ENCODE peak calls at places on chromosome 18, in five cellular contexts. E is PC-3, K is brain microvascular endothelial cell, C is cardiac muscle cell, V is transverse colon. T is an unnamed sample.

GRCh38 chr18:39486268-39486667 is 1920.7 kb upstream of the CELF4 start:
- DNase-seq in E (no peak), K (no peak), C (no peak), V (no peak), T (no peak)

GRCh38 chr18:31633416-31634330 is 42.0 kb downstream of the TTR start:
- DNase-seq in E (no peak), K (no peak), C (no peak), V (no peak), T (no peak)

GRCh38 chr18:59268127-59268721 is 5.0 kb downstream of the RAX start:
- DNase-seq in E (no peak), K (no peak), C (no peak), V (no peak), T (no peak)

GRCh38 chr18:32332708-32333107 is 138.0 kb downstream of the GAREM1 start:
- DNase-seq in E (no peak), K (no peak), C (no peak), V (no peak), T (no peak)

GRCh38 chr18:2570772-2571199 is 519 bp downstream of the METTL4 start:
- DNase-seq in E (peak; percentile 61), K (peak; percentile 74), C (peak; percentile 82), V (peak; percentile 75), T (no peak)

GRCh38 chr18:26649193-26649543 is 100.8 kb upstream of the KCTD1 start:
- DNase-seq in E (no peak), K (no peak), C (no peak), V (no peak), T (no peak)

GRCh38 chr18:61710082-61710620 is 182.7 kb downstream of the RNF152 start:
- DNase-seq in E (no peak), K (no peak), C (no peak), V (peak; percentile 28), T (no peak)

GRCh38 chr18:32308493-32309120 is 118.8 kb downstream of the MEP1B start:
- DNase-seq in E (peak; percentile 57), K (peak; percentile 92), C (peak; percentile 93), V (no peak), T (no peak)

GRCh38 chr18:28175047-28175929 is 1.6 kb downstream of the CDH2 start:
- DNase-seq in E (peak; percentile 35), K (no peak), C (peak; percentile 69), V (no peak), T (no peak)

GRCh38 chr18:26551217-26551708 is 2.9 kb upstream of the KCTD1 start:
- DNase-seq in E (no peak), K (no peak), C (no peak), V (no peak), T (no peak)

GRCh38 chr18:29309352-29309751 is 1132.4 kb upstream of the CDH2 start:
- DNase-seq in E (no peak), K (no peak), C (no peak), V (no peak), T (no peak)

GRCh38 chr18:54117853-54118773 is 106.4 kb downstream of the MBD2 start:
- DNase-seq in E (no peak), K (no peak), C (peak; percentile 69), V (no peak), T (no peak)

GRCh38 chr18:57088883-57089282 is 58.0 kb upstream of the BOD1L2 start:
- DNase-seq in E (no peak), K (no peak), C (no peak), V (no peak), T (no peak)

GRCh38 chr18:45562567-45563479 is 52.5 kb upstream of the SLC14A2 start:
- DNase-seq in E (no peak), K (no peak), C (no peak), V (peak; percentile 23), T (no peak)

GRCh38 chr18:74204543-74205152 is 56.3 kb downstream of the TIMM21 start:
- DNase-seq in E (no peak), K (no peak), C (peak; percentile 26), V (no peak), T (no peak)

GRCh38 chr18:67483237-67483636 is 33.3 kb downstream of the DSEL start:
- DNase-seq in E (no peak), K (no peak), C (no peak), V (no peak), T (no peak)

GRCh38 chr18:79985172-79985571 is 3.2 kb downstream of the TXNL4A start:
- DNase-seq in E (no peak), K (no peak), C (no peak), V (no peak), T (no peak)

GRCh38 chr18:26458526-26459232 is 89.7 kb downstream of the KCTD1 start:
- DNase-seq in E (peak; percentile 20), K (peak; percentile 61), C (peak; percentile 63), V (no peak), T (no peak)

GRCh38 chr18:78601923-78602322 is 377.7 kb upstream of the SALL3 start:
- DNase-seq in E (no peak), K (no peak), C (no peak), V (no peak), T (no peak)

GRCh38 chr18:38635706-38636105 is 1070.1 kb upstream of the CELF4 start:
- DNase-seq in E (no peak), K (no peak), C (peak; percentile 5), V (no peak), T (no peak)

GRCh38 chr18:77146249-77147080 is 13.9 kb upstream of the MBP start:
- DNase-seq in E (no peak), K (no peak), C (no peak), V (no peak), T (no peak)

GRCh38 chr18:9577361-9577760 is 37.0 kb downstream of the PPP4R1 start:
- DNase-seq in E (no peak), K (no peak), C (no peak), V (no peak), T (no peak)

GRCh38 chr18:9571546-9571945 is 42.8 kb downstream of the PPP4R1 start:
- DNase-seq in E (no peak), K (no peak), C (no peak), V (no peak), T (no peak)

GRCh38 chr18:9578306-9578705 is 36.1 kb downstream of the PPP4R1 start:
- DNase-seq in E (peak; percentile 24), K (no peak), C (peak; percentile 14), V (no peak), T (no peak)

GRCh38 chr18:9574473-9575115 is 39.8 kb downstream of the PPP4R1 start:
- DNase-seq in E (no peak), K (no peak), C (no peak), V (no peak), T (no peak)

GRCh38 chr18:9575558-9575957 is 38.8 kb downstream of the PPP4R1 start:
- DNase-seq in E (peak; percentile 95), K (peak; percentile 95), C (peak; percentile 99), V (peak; percentile 82), T (peak; percentile 14)
- TF ChIP-seq CTCF in E (peak; percentile 95), K (peak; percentile 88), C (peak; percentile 90), V (peak; percentile 91), T (peak; percentile 29)

GRCh38 chr18:8626414-8627106 is 17.3 kb downstream of the RAB12 start:
- DNase-seq in E (no peak), K (no peak), C (no peak), V (no peak), T (no peak)

GRCh38 chr18:8625693-8626092 is 16.5 kb downstream of the RAB12 start:
- DNase-seq in E (no peak), K (no peak), C (no peak), V (no peak), T (no peak)

GRCh38 chr18:8627107-8627472 is 17.9 kb downstream of the RAB12 start:
- DNase-seq in E (no peak), K (no peak), C (no peak), V (no peak), T (no peak)

GRCh38 chr18:8629602-8630001 is 20.4 kb downstream of the RAB12 start:
- DNase-seq in E (no peak), K (no peak), C (no peak), V (no peak), T (no peak)

DNA sequence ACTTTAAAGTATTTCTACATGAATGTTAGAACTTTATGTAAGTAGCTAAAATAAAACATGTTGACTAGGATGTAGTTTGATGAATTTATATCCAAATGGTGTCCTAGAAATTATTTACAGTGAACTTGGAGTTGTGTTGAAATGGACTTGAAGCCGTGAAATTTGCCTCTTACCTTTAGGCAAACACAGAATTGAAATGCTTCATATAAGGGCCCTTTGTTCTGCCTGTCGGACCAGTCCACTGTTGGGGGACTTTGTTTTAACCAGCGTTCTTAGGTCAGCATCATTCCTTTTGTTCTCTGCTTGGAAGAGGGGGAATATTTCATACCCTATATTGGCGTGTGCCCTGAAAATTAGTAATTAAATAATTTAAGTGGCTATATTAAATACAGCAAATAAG is 18.3 kb downstream of the RAB12 start:
- DNase-seq in E (no peak), K (no peak), C (no peak), V (no peak), T (no peak)
- H3K36me3 ChIP-seq in E (peaks cover 20% of the 10 kb centered on the region), K (peaks cover 15% of the 10 kb centered on the region), C (peaks cover 3% of the 10 kb centered on the region), V (peaks cover 15% of the 10 kb centered on the region), T (peaks cover 14% of the 10 kb centered on the region)

DNA sequence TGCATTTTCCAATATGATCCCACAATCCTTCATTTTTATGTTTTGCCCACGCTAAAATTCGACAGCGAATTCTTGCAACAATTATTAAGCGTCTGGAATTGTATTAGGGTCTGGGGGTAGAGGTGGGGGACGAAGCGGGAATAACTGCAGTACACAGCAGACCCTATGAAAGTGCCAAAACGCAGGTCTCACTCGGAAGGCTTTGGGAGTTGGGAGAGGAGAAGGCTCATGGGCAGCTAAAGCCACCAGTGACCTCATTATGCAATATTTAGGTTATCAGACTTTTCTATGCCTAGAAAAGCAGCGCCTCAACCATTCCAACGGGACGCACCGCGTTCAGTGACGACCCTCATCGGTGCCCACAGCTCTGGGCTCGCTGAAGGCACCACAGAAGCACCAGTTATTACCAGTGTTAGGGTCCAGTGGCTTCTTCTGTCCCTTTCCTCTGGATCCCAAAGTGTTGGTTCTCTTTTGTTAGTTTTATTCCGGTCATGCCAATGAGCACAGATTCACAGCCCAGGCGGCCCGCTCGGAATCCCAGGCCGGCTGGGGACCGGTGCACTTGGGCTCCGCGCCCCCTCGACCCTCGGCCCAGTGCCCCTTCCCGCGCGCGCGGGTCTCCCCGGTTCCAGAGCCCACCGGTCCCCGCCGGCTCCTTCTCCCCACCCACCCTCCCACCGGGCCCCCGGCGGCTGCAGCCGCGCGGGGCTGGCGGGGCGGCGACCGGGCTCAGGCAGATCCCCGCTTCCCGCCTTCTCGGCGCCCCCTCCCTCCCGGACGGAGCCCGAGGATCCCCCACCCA is 738 bp upstream of the MAPK4 start:
- DNase-seq in E (no peak), K (no peak), C (no peak), V (no peak), T (no peak)
- H3K4me3 ChIP-seq in E (no peak overlapping the region), K (no peak overlapping the region), C (peak overlapping the region; percentile 76), V (peak overlapping the region; percentile 56), T (no peak overlapping the region)

GRCh38 chr18:47397671-47398319 is 146.3 kb upstream of the SKOR2 start:
- DNase-seq in E (peak; percentile 37), K (no peak), C (no peak), V (peak; percentile 10), T (no peak)
- TF ChIP-seq CTCF in E (peak; percentile 53), K (no peak), C (no peak), V (peak; percentile 35), T (no peak)

DNA sequence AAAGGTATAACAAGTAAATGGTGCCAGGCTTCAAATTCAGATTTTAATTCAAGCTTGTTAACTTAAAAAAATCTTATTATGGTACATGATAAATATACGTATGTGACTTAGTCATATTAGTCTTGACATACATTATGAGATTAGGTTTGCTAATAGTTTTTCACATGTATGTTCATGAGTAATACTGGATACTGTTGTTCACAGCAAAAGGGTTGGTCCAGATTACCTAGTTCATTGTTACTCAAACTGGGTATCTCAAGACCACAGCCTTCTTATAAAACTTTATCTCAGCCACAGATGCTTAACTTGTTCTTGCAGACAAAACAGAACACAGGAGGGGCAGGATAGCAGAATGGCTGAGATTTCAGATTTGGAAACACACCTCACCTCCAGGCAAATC is 26.8 kb downstream of the VPS4B start:
- DNase-seq in E (no peak), K (no peak), C (no peak), V (no peak), T (no peak)
- H3K36me3 ChIP-seq in E (peaks cover 47% of the 10 kb centered on the region), K (peaks cover 42% of the 10 kb centered on the region), C (peaks cover 71% of the 10 kb centered on the region), V (peaks cover 91% of the 10 kb centered on the region), T (peaks cover 15% of the 10 kb centered on the region)